ENCODE peak calls at places on chromosomes 3 and 15, in six cellular contexts. W is psoas muscle, B is AG04450, N is thoracic aorta, R is endodermal cell, H is breast epithelium. S is an unnamed sample.

GRCh38 chr3:137097852-137098251 is 140.1 kb downstream of the IL20RB start:
- DNase-seq in W (no peak), B (no peak), N (no peak), R (no peak), H (no peak), S (no peak)

GRCh38 chr15:29612096-29612495 is 210.2 kb downstream of the TJP1 start:
- DNase-seq in W (no peak), B (peak), N (no peak), R (peak), H (no peak), S (no peak)

GRCh38 chr15:60526127-60526616 is 47.2 kb upstream of the ICE2 start:
- DNase-seq in W (peak), B (no peak), N (no peak), R (no peak), H (no peak), S (no peak)

GRCh38 chr15:47409038-47409437 is 308.3 kb upstream of the SEMA6D start:
- DNase-seq in W (no peak), B (no peak), N (no peak), R (no peak), H (no peak), S (no peak)

GRCh38 chr15:65069179-65069578 is 1.4 kb upstream of the RASL12 start:
- DNase-seq in W (no peak), B (peak), N (no peak), R (no peak), H (no peak), S (no peak)

GRCh38 chr3:60475096-60475495 is 776.2 kb downstream of the FHIT start:
- DNase-seq in W (no peak), B (no peak), N (no peak), R (no peak), H (no peak), S (no peak)

GRCh38 chr3:98596902-98597500 is 3.6 kb upstream of the CPOX start:
- DNase-seq in W (no peak), B (no peak), N (no peak), R (no peak), H (no peak), S (no peak)

GRCh38 chr3:111594205-111594604 is 941 bp downstream of the ZBED2 start:
- DNase-seq in W (no peak), B (peak), N (no peak), R (no peak), H (no peak), S (no peak)

GRCh38 chr3:133014325-133014724 is 23.9 kb upstream of the TMEM108 start:
- DNase-seq in W (no peak), B (no peak), N (no peak), R (no peak), H (no peak), S (no peak)

GRCh38 chr15:62786123-62786825 is 256.3 kb upstream of the TPM1 start:
- DNase-seq in W (no peak), B (no peak), N (no peak), R (no peak), H (no peak), S (no peak)

GRCh38 chr3:49689046-49689886 is at the start of the genes MST1 and RNF123:
- DNase-seq in W (peak), B (peak), N (peak), R (peak), H (peak), S (peak)

GRCh38 chr15:22908830-22909229 is 70.4 kb downstream of the NIPA2 start:
- DNase-seq in W (no peak), B (no peak), N (no peak), R (no peak), H (no peak), S (no peak)

GRCh38 chr3:194082596-194083220 is 53.2 kb upstream of the HES1 start:
- DNase-seq in W (peak), B (no peak), N (no peak), R (no peak), H (no peak), S (no peak)

GRCh38 chr3:194485876-194486539 is 794 bp downstream of the ATP13A3 start:
- DNase-seq in W (peak), B (no peak), N (no peak), R (peak), H (peak), S (peak)

GRCh38 chr15:31298707-31299172 is 27.9 kb upstream of the KLF13 start:
- DNase-seq in W (no peak), B (no peak), N (no peak), R (peak), H (peak), S (peak)

GRCh38 chr3:52495096-52495495 is at the start of gene STAB1:
- DNase-seq in W (peak), B (no peak), N (no peak), R (peak), H (no peak), S (no peak)

GRCh38 chr15:41634072-41634628 is 26.1 kb upstream of the MGA start:
- DNase-seq in W (no peak), B (no peak), N (no peak), R (no peak), H (no peak), S (no peak)

GRCh38 chr15:20356444-20357138 is 185.0 kb downstream of the GOLGA6L6 start:
- DNase-seq in W (peak), B (no peak), N (no peak), R (peak), H (peak), S (peak)

GRCh38 chr15:75307778-75308390 is 25.2 kb downstream of the GOLGA6D start:
- DNase-seq in W (no peak), B (no peak), N (no peak), R (peak), H (no peak), S (no peak)

GRCh38 chr3:45612918-45613602 is 18.5 kb downstream of the LIMD1 start:
- DNase-seq in W (no peak), B (no peak), N (no peak), R (no peak), H (no peak), S (no peak)

GRCh38 chr15:91780387-91780786 is 73.1 kb upstream of the SLCO3A1 start:
- DNase-seq in W (no peak), B (no peak), N (no peak), R (no peak), H (no peak), S (no peak)

GRCh38 chr3:71469131-71469430 is 114.4 kb downstream of the FOXP1 start:
- DNase-seq in W (no peak), B (no peak), N (no peak), R (no peak), H (no peak), S (no peak)
- H3K27ac ChIP-seq in W (no peak), B (no peak), N (no peak), R (no peak), H (no peak), S (no peak)

DNA sequence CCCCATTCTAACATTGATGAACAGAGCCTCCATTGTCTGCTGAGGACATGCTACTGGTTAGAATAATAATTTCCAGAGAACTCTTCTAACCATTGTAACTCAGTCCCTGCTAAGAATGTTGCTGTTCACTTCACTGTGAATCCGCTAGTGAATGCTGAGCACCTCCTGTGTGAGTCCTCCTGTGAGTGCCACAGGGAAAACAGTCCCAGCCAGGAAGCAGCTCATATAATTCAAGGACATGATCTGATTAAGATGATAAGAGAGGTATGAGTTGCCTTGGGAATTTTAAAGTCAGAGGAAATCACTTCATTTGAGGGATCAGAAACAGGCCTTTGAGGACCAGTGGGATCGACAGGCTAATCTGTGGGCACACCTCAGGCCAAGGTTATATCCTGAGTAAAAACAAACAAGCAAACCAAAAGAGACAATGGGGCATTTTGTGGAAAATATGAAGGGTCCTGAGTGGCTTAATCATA is 33.9 kb upstream of the GPR160 start:
- DNase-seq in W (no peak), B (no peak), N (no peak), R (no peak), H (no peak), S (no peak)
- H3K27ac ChIP-seq in W (no peak), B (no peak), N (no peak), R (no peak), H (no peak), S (no peak)

DNA sequence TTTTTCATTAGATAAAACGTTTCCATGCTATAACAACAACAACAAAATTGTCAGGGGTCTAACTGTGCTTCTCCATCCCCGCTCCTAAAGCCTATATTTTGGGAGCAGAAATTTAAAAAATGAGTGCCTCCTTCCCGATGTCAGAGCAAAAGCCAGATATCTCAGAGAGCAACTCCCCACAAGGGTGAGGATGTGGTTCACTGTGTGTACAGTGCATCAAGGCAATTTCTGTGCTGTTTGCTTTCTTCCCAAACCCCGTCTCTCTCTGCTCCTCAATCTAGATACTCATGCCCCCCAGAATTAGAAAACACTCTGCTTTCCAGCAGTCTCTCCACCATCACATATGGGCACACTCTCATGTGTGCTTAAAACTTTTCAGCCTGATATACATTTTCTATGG is 76.7 kb upstream of the MBNL1 start:
- DNase-seq in W (no peak), B (no peak), N (no peak), R (no peak), H (no peak), S (no peak)
- H3K27ac ChIP-seq in W (no peak), B (no peak), N (no peak), R (no peak), H (no peak), S (no peak)

GRCh38 chr15:67862771-67863441 is 23.1 kb upstream of the RNU6-1 start:
- DNase-seq in W (no peak), B (no peak), N (no peak), R (no peak), H (no peak), S (no peak)
- H3K27ac ChIP-seq in W (no peak), B (no peak), N (no peak), R (no peak), H (no peak), S (peak)

GRCh38 chr15:98896002-98896721 is 111.4 kb downstream of the PGPEP1L start:
- DNase-seq in W (no peak), B (peak), N (no peak), R (no peak), H (no peak), S (no peak)
- H3K27ac ChIP-seq in W (no peak), B (peak), N (peak), R (peak), H (peak), S (peak)

GRCh38 chr3:29525254-29525881 is 244.5 kb downstream of the RBMS3 start:
- DNase-seq in W (peak), B (no peak), N (peak), R (no peak), H (peak), S (peak)
- H3K27ac ChIP-seq in W (peak), B (no peak), N (peak), R (no peak), H (peak), S (peak)